ENCODE peak calls at places on chromosomes 5 and 9, in seven cellular contexts. J is HepG2, N is T47D, F is K562, O is GM12878, Y is SK-N-SH, V is H1. R is an unnamed sample.

GRCh38 chr5:1468247-1468612 is 23.0 kb upstream of the SLC6A3 start:
- DNase-seq in F (peak), N (peak), V (peak), O (no peak), J (peak), Y (peak), R (no peak)

GRCh38 chr5:96256795-96257470 is 176.1 kb downstream of the PCSK1 start:
- DNase-seq in V (no peak), F (no peak), O (no peak), J (no peak), N (no peak), Y (peak), R (peak)

GRCh38 chr9:132201780-132202703 is 40.2 kb downstream of the NTNG2 start:
- DNase-seq in J (no peak), F (no peak), V (no peak), O (no peak), Y (no peak), N (peak), R (no peak)

GRCh38 chr5:38783011-38783551 is 62.7 kb upstream of the OSMR start:
- DNase-seq in O (no peak), Y (no peak), N (peak), V (no peak), F (no peak), J (peak), R (no peak)

GRCh38 chr5:31531543-31531887 is 378 bp downstream of the DROSHA start:
- DNase-seq in O (no peak), F (peak), Y (peak), J (peak), V (no peak), N (peak), R (no peak)

GRCh38 chr9:80320480-80320879 is 748.7 kb downstream of the TLE4 start:
- DNase-seq in O (no peak), V (no peak), N (no peak), F (no peak), Y (no peak), J (no peak), R (no peak)

GRCh38 chr9:34675048-34675714 is 12.7 kb upstream of the CCL27 start:
- DNase-seq in Y (peak), J (peak), N (peak), O (no peak), V (peak), F (peak), R (peak)

GRCh38 chr5:159549046-159549445 is 218.8 kb upstream of the IL12B start:
- DNase-seq in Y (no peak), J (no peak), N (no peak), F (no peak), V (no peak), O (no peak), R (no peak)

DNA sequence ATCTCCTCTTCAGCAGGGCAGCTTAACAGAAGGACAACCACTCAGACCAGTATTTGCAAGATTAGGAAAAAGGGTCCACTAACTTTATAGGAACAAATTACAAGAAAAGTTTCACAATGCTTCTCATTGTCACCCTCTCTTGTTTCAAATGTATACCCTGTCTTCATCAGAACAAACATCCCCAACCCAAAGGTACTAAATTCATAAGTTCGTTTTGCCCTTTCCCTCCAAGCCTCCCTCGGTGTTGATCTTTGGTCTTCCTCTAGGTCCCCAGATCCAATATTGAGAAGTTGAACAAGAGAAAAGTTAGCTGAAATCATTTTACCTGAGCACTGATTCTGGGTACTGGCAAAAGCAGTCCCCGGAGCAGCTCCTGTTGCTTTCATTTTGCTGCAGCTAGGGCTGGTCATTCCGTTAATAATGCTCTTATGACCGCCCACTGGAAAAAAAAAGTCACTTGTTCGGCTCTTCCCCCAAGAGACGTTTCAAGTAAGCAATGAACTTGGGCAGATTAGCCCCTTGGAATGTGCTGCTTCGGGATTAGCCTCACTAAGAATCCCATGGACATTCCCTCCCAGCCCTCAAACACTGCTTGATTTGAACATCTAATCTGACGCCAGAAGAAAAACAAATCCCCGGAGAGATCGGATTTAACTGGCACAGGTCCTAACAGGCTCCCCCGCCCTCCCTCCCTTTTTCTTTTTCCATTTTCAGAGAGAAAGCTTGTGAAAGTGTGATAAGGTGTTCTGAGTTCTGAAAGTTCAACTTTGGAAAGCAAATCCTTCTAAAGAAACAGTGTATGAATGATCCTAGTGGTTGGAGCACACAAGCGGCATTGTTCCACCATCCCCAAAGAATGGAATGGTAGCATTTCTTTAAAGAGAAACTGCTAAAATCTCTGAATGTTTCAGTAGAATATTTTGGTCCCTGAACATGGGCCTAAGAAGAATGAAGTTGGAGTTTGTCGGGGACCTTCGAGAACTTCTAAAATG is 252.5 kb downstream of the TRPM3 start:
- DNase-seq in Y (no peak), J (no peak), O (no peak), N (no peak), F (no peak), V (no peak), R (no peak)
- TF ChIP-seq JUND in Y (no peak), J (no peak), O (no peak), N (no peak), F (no peak), V (no peak), R (no peak)

GRCh38 chr9:89434636-89435314 is 63.1 kb downstream of the SEMA4D start:
- DNase-seq in J (no peak), V (no peak), Y (no peak), O (no peak), N (no peak), F (no peak), R (no peak)
- TF ChIP-seq JUND in J (no peak), V (no peak), Y (no peak), O (no peak), N (no peak), F (no peak), R (no peak)

DNA sequence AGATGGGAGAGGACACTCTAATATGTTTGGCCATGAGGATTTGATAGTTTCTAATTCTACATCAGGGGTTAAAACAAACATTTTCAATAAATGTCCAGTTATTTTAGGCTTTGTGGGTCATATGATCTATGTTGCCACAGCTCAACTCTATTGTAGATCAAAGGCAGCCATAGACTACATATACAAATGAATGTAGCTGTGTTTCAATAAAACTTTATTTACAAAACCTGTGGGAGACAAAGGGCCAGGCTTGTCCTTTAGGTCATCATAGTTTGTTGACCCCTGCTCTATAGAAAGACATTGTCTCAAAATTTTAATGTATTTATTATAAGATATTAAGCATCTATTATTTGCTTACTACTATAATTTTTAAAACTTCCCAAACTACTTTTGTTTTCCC is 325.4 kb upstream of the MEF2C start:
- DNase-seq in V (no peak), Y (no peak), F (no peak), O (no peak), N (no peak), J (no peak), R (no peak)
- TF ChIP-seq JUND in V (no peak), Y (no peak), F (no peak), O (no peak), N (no peak), J (no peak), R (no peak)

DNA sequence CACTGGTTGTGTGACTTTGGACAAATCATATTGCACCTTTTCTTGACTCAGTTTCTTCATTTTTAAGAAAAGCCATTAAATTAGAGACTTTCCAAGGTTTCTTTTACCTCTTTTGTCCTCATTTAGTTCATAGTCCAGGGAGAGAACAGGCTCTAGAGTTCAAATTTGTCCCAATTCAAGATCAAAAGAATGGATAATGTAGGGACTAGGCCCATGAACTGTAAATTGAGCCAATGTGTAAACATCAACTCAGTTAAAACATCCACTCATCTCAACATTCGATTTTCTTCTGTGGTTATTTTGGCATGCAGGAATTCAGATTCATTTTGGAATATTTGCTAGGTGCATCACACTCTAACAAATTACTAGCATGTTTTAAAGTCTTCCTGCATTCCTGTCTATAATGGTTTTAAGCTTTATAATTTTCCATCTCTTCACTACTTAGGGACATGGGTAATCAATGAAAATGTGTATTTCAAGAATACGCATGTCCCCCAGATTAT is 837.9 kb upstream of the WWC1 start:
- DNase-seq in F (no peak), Y (no peak), J (no peak), V (no peak), N (no peak), O (no peak), R (no peak)
- TF ChIP-seq JUND in F (no peak), Y (no peak), J (no peak), V (no peak), N (no peak), O (no peak), R (no peak)

GRCh38 chr5:54739371-54739770 is 221.8 kb downstream of the SNX18 start:
- DNase-seq in F (no peak), V (no peak), O (no peak), J (no peak), N (no peak), Y (no peak), R (no peak)

GRCh38 chr5:54733101-54733500 is 215.5 kb downstream of the SNX18 start:
- DNase-seq in N (no peak), J (no peak), Y (no peak), F (no peak), V (no peak), O (no peak), R (no peak)

GRCh38 chr5:54738973-54739367 is 221.4 kb downstream of the SNX18 start:
- DNase-seq in F (no peak), O (no peak), J (no peak), V (no peak), Y (no peak), N (no peak), R (no peak)

GRCh38 chr5:54738118-54738972 is 220.8 kb downstream of the SNX18 start:
- DNase-seq in N (peak), O (no peak), F (peak), V (no peak), Y (no peak), J (no peak), R (no peak)

DNA sequence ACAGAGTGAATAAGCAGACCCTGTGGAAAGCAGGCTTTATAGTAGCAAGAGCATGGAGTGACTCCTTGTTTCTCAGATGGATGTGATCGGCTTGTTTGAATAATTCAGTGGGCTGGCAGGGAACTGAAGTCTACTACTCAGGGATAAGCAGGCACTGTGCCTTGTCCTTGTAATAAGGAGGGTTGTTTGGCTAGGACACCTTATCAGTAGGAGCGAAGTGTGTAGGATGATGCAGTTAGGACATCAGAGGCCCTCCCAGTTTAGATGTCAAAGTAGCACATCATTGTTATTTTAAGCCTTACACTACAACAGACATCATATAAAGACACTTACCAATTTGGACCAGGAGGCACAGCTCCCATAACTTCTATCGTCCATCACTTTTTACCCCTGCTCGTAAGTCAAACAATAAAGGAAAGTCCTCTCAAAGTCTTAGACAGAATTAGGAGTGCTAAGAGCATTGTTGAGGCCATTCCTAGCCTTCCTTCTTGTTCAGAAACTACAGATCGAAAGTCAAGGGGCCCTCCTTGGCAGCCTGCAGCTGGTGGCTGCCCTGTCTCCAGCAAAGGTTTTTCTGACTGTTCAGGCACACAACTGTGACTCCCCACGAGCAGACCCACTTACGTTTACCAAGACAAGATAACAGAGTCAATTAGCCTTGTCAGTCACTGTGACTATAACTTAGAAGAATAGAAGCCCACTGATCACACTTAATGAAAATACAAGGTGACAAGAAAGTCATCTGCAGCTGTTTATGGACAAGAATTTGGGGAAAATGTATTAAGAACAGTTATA is 218.6 kb downstream of the SNX18 start:
- DNase-seq in N (no peak), V (no peak), Y (no peak), J (no peak), O (no peak), F (no peak), R (no peak)
- TF ChIP-seq JUND in N (no peak), V (no peak), Y (no peak), J (no peak), O (no peak), F (no peak), R (no peak)